ENCODE peak calls at places on chromosomes 2 and 18, in seven cellular contexts. Z, U, M, D, Y, V and A are unnamed samples.

GRCh38 chr2:102708847-102709559 is 52.8 kb upstream of the TMEM182 start:
- DNase-seq in D (no peak), U (peak), Z (no peak), Y (no peak), M (no peak), V (no peak), A (no peak)

GRCh38 chr2:33111002-33111446 is 164.3 kb downstream of the LTBP1 start:
- DNase-seq in Z (no peak), V (no peak), M (no peak), Y (no peak), D (no peak), U (peak), A (no peak)

GRCh38 chr2:101622633-101623521 is 74.6 kb upstream of the MAP4K4 start:
- DNase-seq in U (no peak), V (no peak), Z (no peak), Y (no peak), M (no peak), D (no peak), A (no peak)

GRCh38 chr2:232483923-232484627 is 3.6 kb downstream of the ECEL1 start:
- DNase-seq in Z (no peak), U (no peak), V (peak), Y (no peak), M (no peak), D (no peak), A (no peak)

GRCh38 chr2:54432181-54433020 is 23.7 kb upstream of the SPTBN1 start:
- DNase-seq in Y (no peak), U (no peak), M (no peak), V (peak), D (no peak), Z (no peak), A (no peak)

GRCh38 chr18:10081477-10081876 is 167.7 kb downstream of the VAPA start:
- DNase-seq in V (no peak), M (no peak), U (peak), D (no peak), Y (peak), Z (no peak), A (no peak)

GRCh38 chr18:13220326-13220991 is 1.9 kb downstream of the LDLRAD4 start:
- DNase-seq in V (no peak), U (no peak), M (no peak), Z (no peak), Y (peak), D (no peak), A (no peak)

GRCh38 chr2:9965119-9965822 is 13.8 kb downstream of the GRHL1 start:
- DNase-seq in V (no peak), M (no peak), D (no peak), Z (no peak), U (no peak), Y (no peak), A (no peak)

GRCh38 chr18:9825571-9826073 is 60.2 kb upstream of the TXNDC2 start:
- DNase-seq in Z (no peak), D (no peak), U (peak), V (no peak), M (no peak), Y (peak), A (no peak)

GRCh38 chr2:99775585-99775984 is 285.8 kb upstream of the REV1 start:
- DNase-seq in U (peak), M (no peak), D (no peak), Z (no peak), V (no peak), Y (no peak), A (no peak)

GRCh38 chr2:71696381-71696780 is 243.0 kb downstream of the DYSF start:
- DNase-seq in V (peak), U (no peak), D (no peak), M (no peak), Y (no peak), Z (no peak), A (no peak)

GRCh38 chr18:3593381-3593903 is 143.5 kb downstream of the TGIF1 start:
- DNase-seq in U (peak), V (no peak), M (no peak), Y (no peak), Z (no peak), D (no peak), A (no peak)

GRCh38 chr2:184562532-184562931 is 35.8 kb upstream of the ZNF804A start:
- DNase-seq in U (peak), Z (no peak), V (no peak), M (no peak), Y (no peak), D (no peak), A (peak)

GRCh38 chr2:88245109-88245508 is 75.0 kb downstream of the THNSL2 start:
- DNase-seq in D (no peak), Z (no peak), M (no peak), U (no peak), Y (no peak), V (no peak), A (no peak)

GRCh38 chr18:7196421-7196820 is 34.5 kb upstream of the LRRC30 start:
- DNase-seq in Y (no peak), D (no peak), M (no peak), U (no peak), V (no peak), Z (no peak), A (no peak)

GRCh38 chr18:67135981-67136380 is 380.5 kb downstream of the DSEL start:
- DNase-seq in Y (no peak), Z (no peak), V (no peak), D (no peak), U (no peak), M (no peak), A (no peak)

GRCh38 chr18:24153397-24153796 is 14.5 kb downstream of the CABYR start:
- DNase-seq in D (no peak), Z (no peak), V (no peak), U (no peak), M (no peak), Y (no peak), A (no peak)

GRCh38 chr2:20108655-20109396 is 57.4 kb upstream of the LAPTM4A start:
- DNase-seq in Z (no peak), Y (no peak), U (peak), V (no peak), M (no peak), D (no peak), A (no peak)

GRCh38 chr2:1841903-1842791 is 97.8 kb upstream of the PXDN start:
- DNase-seq in D (no peak), U (no peak), M (no peak), Z (no peak), Y (no peak), V (no peak), A (no peak)

GRCh38 chr18:7740815-7741214 is 173.7 kb downstream of the PTPRM start:
- DNase-seq in M (no peak), Y (no peak), D (no peak), U (peak), Z (no peak), V (no peak), A (no peak)

GRCh38 chr2:75994759-75995158 is 284.0 kb upstream of the GCFC2 start:
- DNase-seq in Z (no peak), M (no peak), D (no peak), U (no peak), V (no peak), Y (no peak), A (peak)

GRCh38 chr2:173075781-173076556 is at the start of gene MAP3K20:
- DNase-seq in Z (peak), M (no peak), D (peak), V (peak), U (peak), Y (peak), A (peak)

GRCh38 chr18:12304351-12305210 is 3.5 kb upstream of the TUBB6 start:
- DNase-seq in U (peak), M (no peak), V (peak), Z (no peak), Y (peak), D (no peak), A (no peak)

GRCh38 chr18:79911009-79911870 is 40.2 kb downstream of the SLC66A2 start:
- DNase-seq in U (no peak), D (no peak), V (peak), Z (no peak), Y (no peak), M (no peak), A (no peak)

GRCh38 chr2:206920936-206921335 is 18.4 kb upstream of the CPO start:
- DNase-seq in V (no peak), Z (no peak), U (no peak), D (no peak), M (no peak), Y (no peak), A (no peak)

GRCh38 chr18:2304378-2305175 is 266.7 kb downstream of the METTL4 start:
- DNase-seq in V (no peak), Y (no peak), Z (no peak), U (peak), D (no peak), M (no peak), A (no peak)

GRCh38 chr2:53913721-53914120 is 54.0 kb upstream of the GPR75 start:
- DNase-seq in U (peak), M (no peak), D (no peak), Y (no peak), V (no peak), Z (no peak), A (no peak)

GRCh38 chr18:3504637-3505036 is 54.7 kb downstream of the TGIF1 start:
- DNase-seq in D (no peak), Y (no peak), U (no peak), Z (no peak), V (no peak), M (no peak), A (no peak)

GRCh38 chr2:160367887-160368286 is 125.7 kb downstream of the RBMS1 start:
- DNase-seq in M (no peak), D (no peak), Y (no peak), V (no peak), Z (no peak), U (peak), A (no peak)

GRCh38 chr2:177281400-177282021 is 17.0 kb upstream of the NFE2L2 start:
- DNase-seq in U (no peak), Z (no peak), D (no peak), V (peak), Y (no peak), M (no peak), A (no peak)

GRCh38 chr2:69059731-69060290 is 46.8 kb downstream of the ANTXR1 start:
- DNase-seq in Y (no peak), M (no peak), Z (no peak), V (no peak), D (no peak), U (peak), A (no peak)

GRCh38 chr2:136207030-136207623 is 89.2 kb upstream of the CXCR4 start:
- DNase-seq in Y (no peak), Z (no peak), D (no peak), U (no peak), V (peak), M (no peak), A (peak)

GRCh38 chr2:219073413-219074129 is 12.8 kb upstream of the IHH start:
- DNase-seq in V (no peak), Y (peak), D (no peak), U (peak), M (peak), Z (no peak), A (no peak)

GRCh38 chr2:167293172-167293781 is 405.0 kb downstream of the XIRP2 start:
- DNase-seq in D (no peak), Y (peak), M (no peak), Z (no peak), V (peak), U (peak), A (no peak)

GRCh38 chr2:106181064-106181463 is 13.0 kb downstream of the UXS1 start:
- DNase-seq in Z (no peak), D (no peak), U (no peak), Y (no peak), V (no peak), M (no peak), A (no peak)

GRCh38 chr2:234673961-234674759 is 177.3 kb upstream of the ARL4C start:
- DNase-seq in Z (no peak), Y (no peak), U (peak), V (no peak), M (no peak), D (no peak), A (no peak)